ENCODE peak calls at places on chromosomes 6 and 20, in nine cellular contexts. One of them, this sample, is unnamed.

GRCh38 chr6:44925100-44925739 is 402.9 kb upstream of the RUNX2 start:
- DNase-seq in ACHN: no peak
- DNase-seq in CD8-positive, alpha-beta T cell: no peak
- DNase-seq in Calu3: peak
- DNase-seq in psoas muscle: no peak
- DNase-seq in stimulated activated naive B cell treated with anti-CD40 and anti-IgM and Interleukin-4, amounts not matched to agents 10 μg/mL and 1 μg/mL and 100 μg/mL, for 72 hours: no peak
- DNase-seq in neural progenitor cell: no peak
- DNase-seq in HEK293T: peak
- DNase-seq in cerebellum: no peak
- DNase-seq in this sample: no peak

GRCh38 chr6:169811521-169812256 is 60.3 kb downstream of the ERMARD start:
- DNase-seq in Calu3: no peak
- DNase-seq in cerebellum: no peak
- DNase-seq in ACHN: no peak
- DNase-seq in neural progenitor cell: no peak
- DNase-seq in psoas muscle: no peak
- DNase-seq in stimulated activated naive B cell treated with anti-CD40 and anti-IgM and Interleukin-4, amounts not matched to agents 10 μg/mL and 1 μg/mL and 100 μg/mL, for 72 hours: no peak
- DNase-seq in CD8-positive, alpha-beta T cell: no peak
- DNase-seq in HEK293T: peak
- DNase-seq in this sample: no peak

GRCh38 chr20:63704749-63705117 is 3.0 kb downstream of the ARFRP1 start:
- DNase-seq in ACHN: no peak
- DNase-seq in neural progenitor cell: no peak
- DNase-seq in HEK293T: peak
- DNase-seq in cerebellum: no peak
- DNase-seq in psoas muscle: no peak
- DNase-seq in stimulated activated naive B cell treated with anti-CD40 and anti-IgM and Interleukin-4, amounts not matched to agents 10 μg/mL and 1 μg/mL and 100 μg/mL, for 72 hours: peak
- DNase-seq in CD8-positive, alpha-beta T cell: no peak
- DNase-seq in Calu3: no peak
- DNase-seq in this sample: no peak

GRCh38 chr6:162913206-162913605 is 185.4 kb downstream of the PACRG start:
- DNase-seq in psoas muscle: no peak
- DNase-seq in HEK293T: no peak
- DNase-seq in neural progenitor cell: no peak
- DNase-seq in CD8-positive, alpha-beta T cell: no peak
- DNase-seq in cerebellum: no peak
- DNase-seq in Calu3: no peak
- DNase-seq in stimulated activated naive B cell treated with anti-CD40 and anti-IgM and Interleukin-4, amounts not matched to agents 10 μg/mL and 1 μg/mL and 100 μg/mL, for 72 hours: no peak
- DNase-seq in ACHN: no peak
- DNase-seq in this sample: no peak

GRCh38 chr6:28802417-28803336 is 121.1 kb downstream of the TRIM27 start:
- DNase-seq in ACHN: peak
- DNase-seq in Calu3: peak
- DNase-seq in CD8-positive, alpha-beta T cell: no peak
- DNase-seq in stimulated activated naive B cell treated with anti-CD40 and anti-IgM and Interleukin-4, amounts not matched to agents 10 μg/mL and 1 μg/mL and 100 μg/mL, for 72 hours: no peak
- DNase-seq in psoas muscle: no peak
- DNase-seq in HEK293T: peak
- DNase-seq in cerebellum: no peak
- DNase-seq in neural progenitor cell: no peak
- DNase-seq in this sample: peak

GRCh38 chr6:854405-855073 is 161.6 kb upstream of the EXOC2 start:
- DNase-seq in CD8-positive, alpha-beta T cell: no peak
- DNase-seq in cerebellum: no peak
- DNase-seq in Calu3: no peak
- DNase-seq in ACHN: no peak
- DNase-seq in neural progenitor cell: no peak
- DNase-seq in psoas muscle: no peak
- DNase-seq in stimulated activated naive B cell treated with anti-CD40 and anti-IgM and Interleukin-4, amounts not matched to agents 10 μg/mL and 1 μg/mL and 100 μg/mL, for 72 hours: no peak
- DNase-seq in HEK293T: no peak
- DNase-seq in this sample: no peak

GRCh38 chr6:71419954-71420692 is 131.5 kb downstream of the OGFRL1 start:
- DNase-seq in stimulated activated naive B cell treated with anti-CD40 and anti-IgM and Interleukin-4, amounts not matched to agents 10 μg/mL and 1 μg/mL and 100 μg/mL, for 72 hours: peak
- DNase-seq in neural progenitor cell: peak
- DNase-seq in Calu3: peak
- DNase-seq in CD8-positive, alpha-beta T cell: no peak
- DNase-seq in cerebellum: peak
- DNase-seq in HEK293T: no peak
- DNase-seq in ACHN: no peak
- DNase-seq in psoas muscle: peak
- DNase-seq in this sample: no peak

GRCh38 chr6:79586548-79586947 is 44.6 kb upstream of the SH3BGRL2 start:
- DNase-seq in Calu3: no peak
- DNase-seq in cerebellum: no peak
- DNase-seq in CD8-positive, alpha-beta T cell: no peak
- DNase-seq in neural progenitor cell: peak
- DNase-seq in stimulated activated naive B cell treated with anti-CD40 and anti-IgM and Interleukin-4, amounts not matched to agents 10 μg/mL and 1 μg/mL and 100 μg/mL, for 72 hours: no peak
- DNase-seq in psoas muscle: no peak
- DNase-seq in ACHN: peak
- DNase-seq in HEK293T: peak
- DNase-seq in this sample: peak

GRCh38 chr20:2652724-2653510 is 485 bp downstream of the NOP56 start:
- DNase-seq in Calu3: no peak
- DNase-seq in HEK293T: peak
- DNase-seq in stimulated activated naive B cell treated with anti-CD40 and anti-IgM and Interleukin-4, amounts not matched to agents 10 μg/mL and 1 μg/mL and 100 μg/mL, for 72 hours: no peak
- DNase-seq in cerebellum: peak
- DNase-seq in neural progenitor cell: peak
- DNase-seq in psoas muscle: peak
- DNase-seq in ACHN: no peak
- DNase-seq in CD8-positive, alpha-beta T cell: no peak
- DNase-seq in this sample: no peak

GRCh38 chr6:156982168-156982567 is 205.0 kb downstream of the ARID1B start:
- DNase-seq in HEK293T: no peak
- DNase-seq in cerebellum: no peak
- DNase-seq in CD8-positive, alpha-beta T cell: no peak
- DNase-seq in Calu3: no peak
- DNase-seq in psoas muscle: no peak
- DNase-seq in stimulated activated naive B cell treated with anti-CD40 and anti-IgM and Interleukin-4, amounts not matched to agents 10 μg/mL and 1 μg/mL and 100 μg/mL, for 72 hours: no peak
- DNase-seq in neural progenitor cell: no peak
- DNase-seq in ACHN: no peak
- DNase-seq in this sample: no peak

GRCh38 chr6:37168809-37169457 is 1.0 kb upstream of the PIM1 start:
- DNase-seq in psoas muscle: no peak
- DNase-seq in neural progenitor cell: no peak
- DNase-seq in cerebellum: peak
- DNase-seq in Calu3: peak
- DNase-seq in HEK293T: peak
- DNase-seq in CD8-positive, alpha-beta T cell: no peak
- DNase-seq in ACHN: no peak
- DNase-seq in stimulated activated naive B cell treated with anti-CD40 and anti-IgM and Interleukin-4, amounts not matched to agents 10 μg/mL and 1 μg/mL and 100 μg/mL, for 72 hours: peak
- DNase-seq in this sample: peak

GRCh38 chr20:884983-885952 is 30.9 kb downstream of the ANGPT4 start:
- DNase-seq in neural progenitor cell: peak
- DNase-seq in ACHN: peak
- DNase-seq in CD8-positive, alpha-beta T cell: no peak
- DNase-seq in Calu3: no peak
- DNase-seq in stimulated activated naive B cell treated with anti-CD40 and anti-IgM and Interleukin-4, amounts not matched to agents 10 μg/mL and 1 μg/mL and 100 μg/mL, for 72 hours: no peak
- DNase-seq in psoas muscle: no peak
- DNase-seq in HEK293T: no peak
- DNase-seq in cerebellum: no peak
- DNase-seq in this sample: no peak

GRCh38 chr6:108798672-108799355 is 49.4 kb upstream of the ARMC2 start:
- DNase-seq in Calu3: no peak
- DNase-seq in ACHN: peak
- DNase-seq in neural progenitor cell: peak
- DNase-seq in HEK293T: no peak
- DNase-seq in CD8-positive, alpha-beta T cell: peak
- DNase-seq in stimulated activated naive B cell treated with anti-CD40 and anti-IgM and Interleukin-4, amounts not matched to agents 10 μg/mL and 1 μg/mL and 100 μg/mL, for 72 hours: no peak
- DNase-seq in cerebellum: peak
- DNase-seq in psoas muscle: peak
- DNase-seq in this sample: peak

GRCh38 chr20:9068232-9068781 is 580 bp upstream of the PLCB4 start:
- DNase-seq in cerebellum: peak
- DNase-seq in ACHN: no peak
- DNase-seq in stimulated activated naive B cell treated with anti-CD40 and anti-IgM and Interleukin-4, amounts not matched to agents 10 μg/mL and 1 μg/mL and 100 μg/mL, for 72 hours: no peak
- DNase-seq in psoas muscle: peak
- DNase-seq in HEK293T: peak
- DNase-seq in neural progenitor cell: peak
- DNase-seq in CD8-positive, alpha-beta T cell: no peak
- DNase-seq in Calu3: peak
- DNase-seq in this sample: peak

GRCh38 chr6:158399040-158399700 is 86.9 kb downstream of the TULP4 start:
- DNase-seq in stimulated activated naive B cell treated with anti-CD40 and anti-IgM and Interleukin-4, amounts not matched to agents 10 μg/mL and 1 μg/mL and 100 μg/mL, for 72 hours: no peak
- DNase-seq in cerebellum: no peak
- DNase-seq in Calu3: no peak
- DNase-seq in HEK293T: no peak
- DNase-seq in ACHN: no peak
- DNase-seq in CD8-positive, alpha-beta T cell: no peak
- DNase-seq in neural progenitor cell: no peak
- DNase-seq in psoas muscle: no peak
- DNase-seq in this sample: no peak

GRCh38 chr20:18705490-18705889 is 108.1 kb upstream of the SCP2D1 start:
- DNase-seq in CD8-positive, alpha-beta T cell: no peak
- DNase-seq in ACHN: peak
- DNase-seq in stimulated activated naive B cell treated with anti-CD40 and anti-IgM and Interleukin-4, amounts not matched to agents 10 μg/mL and 1 μg/mL and 100 μg/mL, for 72 hours: no peak
- DNase-seq in HEK293T: no peak
- DNase-seq in neural progenitor cell: no peak
- DNase-seq in psoas muscle: no peak
- DNase-seq in Calu3: no peak
- DNase-seq in cerebellum: no peak
- DNase-seq in this sample: no peak

GRCh38 chr6:130937942-130938604 is 110.9 kb downstream of the SMLR1 start:
- DNase-seq in HEK293T: no peak
- DNase-seq in cerebellum: no peak
- DNase-seq in neural progenitor cell: no peak
- DNase-seq in stimulated activated naive B cell treated with anti-CD40 and anti-IgM and Interleukin-4, amounts not matched to agents 10 μg/mL and 1 μg/mL and 100 μg/mL, for 72 hours: no peak
- DNase-seq in Calu3: peak
- DNase-seq in CD8-positive, alpha-beta T cell: no peak
- DNase-seq in ACHN: no peak
- DNase-seq in psoas muscle: no peak
- DNase-seq in this sample: no peak

This sample was measured in cerebellar cortex.